ENCODE peak calls at places on chromosomes 2 and 18, in six cellular contexts. M is psoas muscle, V is DMS 273 treated with DMSO at 0.1 percent for 48 hours, N is astrocyte of the spinal cord, T is Calu3, K is Kasumi-1. P is an unnamed sample.

GRCh38 chr18:596288-596881 is 403 bp upstream of the CLUL1 start:
- DNase-seq in M (no peak), V (no peak), N (peak), T (peak), K (no peak), P (peak)

GRCh38 chr2:37675006-37675405 is 3.6 kb upstream of the CDC42EP3 start:
- DNase-seq in M (no peak), V (no peak), N (no peak), T (no peak), K (no peak), P (no peak)

GRCh38 chr2:98388601-98389247 is 42.5 kb downstream of the CNGA3 start:
- DNase-seq in M (no peak), V (no peak), N (no peak), T (no peak), K (no peak), P (no peak)

GRCh38 chr2:111036042-111036441 is 84.7 kb upstream of the BCL2L11 start:
- DNase-seq in M (no peak), V (no peak), N (no peak), T (no peak), K (no peak), P (no peak)

GRCh38 chr18:26549486-26550435 is 1.4 kb upstream of the KCTD1 start:
- DNase-seq in M (peak), V (peak), N (peak), T (peak), K (no peak), P (peak)

GRCh38 chr2:121049921-121050585 is 234.9 kb downstream of the TFCP2L1 start:
- DNase-seq in M (no peak), V (no peak), N (no peak), T (no peak), K (no peak), P (no peak)

GRCh38 chr2:121036226-121036692 is 248.7 kb downstream of the TFCP2L1 start:
- DNase-seq in M (no peak), V (no peak), N (no peak), T (no peak), K (no peak), P (no peak)

GRCh38 chr2:225112362-225113111 is 70.3 kb upstream of the DOCK10 start:
- DNase-seq in M (peak), V (no peak), N (no peak), T (no peak), K (no peak), P (no peak)

GRCh38 chr2:57516740-57517340 is 529.8 kb upstream of the VRK2 start:
- DNase-seq in M (no peak), V (peak), N (peak), T (no peak), K (peak), P (no peak)

GRCh38 chr2:205714058-205714776 is 31.9 kb downstream of the NRP2 start:
- DNase-seq in M (no peak), V (no peak), N (peak), T (no peak), K (peak), P (no peak)

GRCh38 chr2:133122529-133122928 is 445.7 kb downstream of the NCKAP5 start:
- DNase-seq in M (no peak), V (no peak), N (no peak), T (no peak), K (no peak), P (no peak)

GRCh38 chr2:106704798-106705197 is 181.2 kb downstream of the ST6GAL2 start:
- DNase-seq in M (no peak), V (no peak), N (no peak), T (no peak), K (no peak), P (no peak)

GRCh38 chr2:205957452-205958154 is 128.4 kb downstream of the INO80D start:
- DNase-seq in M (no peak), V (no peak), N (no peak), T (no peak), K (no peak), P (peak)

GRCh38 chr2:121409388-121409787 is 121.3 kb upstream of the RNU4ATAC start:
- DNase-seq in M (no peak), V (no peak), N (no peak), T (no peak), K (no peak), P (no peak)

GRCh38 chr2:8586397-8587051 is 95.3 kb upstream of the ID2 start:
- DNase-seq in M (no peak), V (no peak), N (no peak), T (no peak), K (no peak), P (no peak)

GRCh38 chr2:150097402-150097801 is 390.1 kb downstream of the RND3 start:
- DNase-seq in M (no peak), V (no peak), N (no peak), T (no peak), K (no peak), P (no peak)

GRCh38 chr18:47996091-47996541 is 65.7 kb upstream of the SMAD2 start:
- DNase-seq in M (no peak), V (no peak), N (no peak), T (no peak), K (no peak), P (no peak)

GRCh38 chr2:121254748-121255147 is 30.3 kb downstream of the TFCP2L1 start:
- DNase-seq in M (no peak), V (no peak), N (no peak), T (peak), K (no peak), P (no peak)

GRCh38 chr2:132439703-132440398 is 23.2 kb downstream of the GPR39 start:
- DNase-seq in M (no peak), V (no peak), N (peak), T (peak), K (no peak), P (no peak)

GRCh38 chr18:54743596-54743995 is 84.7 kb upstream of the RAB27B start:
- DNase-seq in M (no peak), V (no peak), N (no peak), T (no peak), K (no peak), P (no peak)

GRCh38 chr18:154151-154550 is 4.2 kb upstream of the USP14 start:
- DNase-seq in M (no peak), V (no peak), N (no peak), T (no peak), K (no peak), P (no peak)

GRCh38 chr2:64463784-64464183 is 9.8 kb downstream of the LGALSL start:
- DNase-seq in M (no peak), V (no peak), N (peak), T (no peak), K (no peak), P (no peak)

GRCh38 chr2:173033080-173033479 is 42.6 kb upstream of the MAP3K20 start:
- DNase-seq in M (no peak), V (no peak), N (no peak), T (no peak), K (no peak), P (no peak)

GRCh38 chr2:183740241-183740640 is 616.0 kb downstream of the NUP35 start:
- DNase-seq in M (no peak), V (no peak), N (no peak), T (no peak), K (no peak), P (no peak)

GRCh38 chr2:88144271-88144670 is 16.4 kb upstream of the FABP1 start:
- DNase-seq in M (no peak), V (no peak), N (no peak), T (no peak), K (no peak), P (no peak)

GRCh38 chr18:50970006-50970405 is 2.2 kb downstream of the ELAC1 start:
- DNase-seq in M (no peak), V (peak), N (no peak), T (peak), K (no peak), P (peak)

GRCh38 chr2:210502997-210503621 is 26.6 kb upstream of the LANCL1 start:
- DNase-seq in M (peak), V (no peak), N (peak), T (peak), K (peak), P (peak)

GRCh38 chr2:190535119-190535439 is 557 bp upstream of the NEMP2 start:
- DNase-seq in M (no peak), V (no peak), N (peak), T (no peak), K (no peak), P (no peak)

GRCh38 chr2:151638188-151638933 is 95.9 kb downstream of the NEB start:
- DNase-seq in M (no peak), V (no peak), N (no peak), T (peak), K (peak), P (peak)

GRCh38 chr2:60361498-60361897 is 192.0 kb downstream of the BCL11A start:
- DNase-seq in M (no peak), V (no peak), N (no peak), T (no peak), K (no peak), P (no peak)

GRCh38 chr2:196123679-196124373 is 47.6 kb downstream of the STK17B start:
- DNase-seq in M (no peak), V (no peak), N (peak), T (no peak), K (no peak), P (no peak)

P was measured in colonic mucosa.